ENCODE peak calls at places on chromosome 22, in six cellular contexts. K is AG10803; V is transverse colon; H is caudate nucleus; A is stimulated activated CD8-positive, alpha-beta memory T cell treated with anti-CD3 and anti-CD28 coated beads, Interleukin-15, amount 100 ng/mL, for 24 hours; C is NCI-H226. P is an unnamed sample.

GRCh38 chr22:39808087-39808486 is 85.5 kb downstream of the ENTHD1 start:
- DNase-seq in A (no peak), K (no peak), H (no peak), C (peak), V (peak), P (no peak)

GRCh38 chr22:35315141-35315854 is 15.6 kb downstream of the TOM1 start:
- DNase-seq in H (peak), K (peak), V (no peak), C (no peak), A (no peak), P (no peak)

GRCh38 chr22:28904211-28904808 is 20.9 kb downstream of the ZNRF3 start:
- DNase-seq in V (no peak), C (no peak), A (no peak), H (no peak), K (peak), P (no peak)

GRCh38 chr22:49469896-49470740 is 357.6 kb downstream of the BRD1 start:
- DNase-seq in V (no peak), H (no peak), C (no peak), K (no peak), A (no peak), P (no peak)

GRCh38 chr22:27636716-27637503 is 164.6 kb downstream of the MN1 start:
- DNase-seq in C (no peak), V (no peak), K (no peak), H (no peak), A (no peak), P (no peak)

GRCh38 chr22:46107089-46107664 is 43.1 kb upstream of the PPARA start:
- DNase-seq in H (peak), V (peak), A (no peak), K (no peak), C (no peak), P (no peak)

GRCh38 chr22:29693671-29694070 is 26.1 kb upstream of the CABP7 start:
- DNase-seq in A (no peak), V (no peak), K (no peak), H (peak), C (no peak), P (no peak)

GRCh38 chr22:21984793-21985192 is 2.2 kb upstream of the TOP3B start:
- DNase-seq in C (no peak), K (no peak), H (no peak), V (no peak), A (no peak), P (no peak)

GRCh38 chr22:39546889-39547586 is 14.5 kb upstream of the RPS19BP1 start:
- DNase-seq in A (no peak), V (no peak), C (no peak), H (no peak), K (no peak), P (no peak)

GRCh38 chr22:50059185-50059880 is 1.2 kb upstream of the TTLL8 start:
- DNase-seq in V (no peak), K (peak), H (no peak), A (no peak), C (no peak), P (no peak)

GRCh38 chr22:31346255-31346732 is at the start of gene PATZ1:
- DNase-seq in V (peak), A (no peak), C (peak), H (peak), K (peak), P (peak)

GRCh38 chr22:30943368-30943767 is 25.2 kb downstream of the MORC2 start:
- DNase-seq in V (no peak), A (no peak), H (no peak), K (no peak), C (no peak), P (no peak)

GRCh38 chr22:20316844-20317401 is 2.9 kb downstream of the DGCR6L start:
- DNase-seq in C (no peak), V (peak), H (no peak), K (no peak), A (no peak), P (no peak)

GRCh38 chr22:39472570-39473556 is 16.1 kb downstream of the MGAT3 start:
- DNase-seq in H (no peak), K (no peak), A (no peak), C (peak), V (peak), P (no peak)

GRCh38 chr22:29096736-29097669 is 24.2 kb downstream of the KREMEN1 start:
- DNase-seq in A (no peak), H (peak), V (no peak), C (no peak), K (no peak), P (peak)

GRCh38 chr22:40691532-40691931 is 12.2 kb downstream of the MCHR1 start:
- DNase-seq in H (no peak), K (no peak), V (no peak), A (no peak), C (no peak), P (no peak)

GRCh38 chr22:27705391-27706080 is 96.0 kb downstream of the MN1 start:
- DNase-seq in V (no peak), K (no peak), A (no peak), H (no peak), C (no peak), P (no peak)

GRCh38 chr22:29071261-29072045 is 1.4 kb upstream of the KREMEN1 start:
- DNase-seq in C (no peak), K (no peak), A (no peak), H (no peak), V (peak), P (no peak)

GRCh38 chr22:37019309-37020191 is at the start of the genes MPST and TST:
- DNase-seq in H (peak), K (peak), C (peak), A (peak), V (peak), P (peak)

GRCh38 chr22:46042786-46043185 is 65.8 kb upstream of the WNT7B start:
- DNase-seq in C (no peak), H (no peak), K (no peak), A (no peak), V (no peak), P (no peak)

GRCh38 chr22:50713571-50714056 is 24.4 kb upstream of the ACR start:
- DNase-seq in K (no peak), A (no peak), C (no peak), V (no peak), H (peak), P (no peak)

GRCh38 chr22:24580276-24580675 is 12.6 kb downstream of the LRRC75B start:
- DNase-seq in C (peak), K (peak), A (no peak), V (no peak), H (no peak), P (no peak)

GRCh38 chr22:40346178-40347064 is at the start of gene ADSL:
- DNase-seq in A (peak), K (peak), H (peak), C (peak), V (peak), P (peak)

GRCh38 chr22:28984482-28985158 is 77.0 kb downstream of the C22orf31 start:
- DNase-seq in C (peak), A (no peak), H (no peak), V (no peak), K (no peak), P (no peak)

GRCh38 chr22:21816787-21817496 is 50.5 kb downstream of the MAPK1 start:
- DNase-seq in V (no peak), H (no peak), C (peak), A (no peak), K (peak), P (no peak)

GRCh38 chr22:49305215-49305965 is 522.3 kb downstream of the BRD1 start:
- DNase-seq in K (no peak), C (no peak), V (peak), H (peak), A (peak), P (peak)

GRCh38 chr22:44244265-44244822 is 63.6 kb downstream of the PARVG start:
- DNase-seq in A (no peak), V (no peak), C (no peak), K (no peak), H (no peak), P (no peak)

GRCh38 chr22:17234144-17234623 is 14.9 kb upstream of the ADA2 start:
- DNase-seq in K (no peak), H (no peak), A (no peak), V (no peak), C (no peak), P (no peak)

GRCh38 chr22:40594346-40594745 is 42.2 kb downstream of the MRTFA start:
- DNase-seq in K (no peak), C (no peak), A (no peak), V (no peak), H (no peak), P (no peak)

GRCh38 chr22:37000676-37001534 is 18.3 kb downstream of the TST start:
- DNase-seq in H (no peak), K (no peak), V (no peak), A (no peak), C (no peak), P (no peak)

GRCh38 chr22:31538815-31539214 is 42.5 kb downstream of the SFI1 start:
- DNase-seq in C (no peak), H (no peak), A (no peak), V (no peak), K (no peak), P (no peak)

GRCh38 chr22:47389201-47389600 is 626.8 kb downstream of the TBC1D22A start:
- DNase-seq in C (no peak), K (no peak), A (no peak), V (no peak), H (no peak), P (no peak)

GRCh38 chr22:42039271-42039670 is 31.3 kb downstream of the NAGA start:
- DNase-seq in A (no peak), C (no peak), H (no peak), V (no peak), K (peak), P (no peak)

GRCh38 chr22:26888887-26889286 is 231.5 kb downstream of the MIAT start:
- DNase-seq in A (no peak), H (no peak), C (no peak), K (peak), V (no peak), P (no peak)

GRCh38 chr22:24871611-24872205 is 65.7 kb downstream of the SGSM1 start:
- DNase-seq in V (no peak), C (no peak), H (no peak), K (no peak), A (no peak), P (no peak)

GRCh38 chr22:49565516-49565855 is 262.2 kb downstream of the BRD1 start:
- DNase-seq in C (no peak), V (no peak), K (no peak), A (no peak), H (no peak), P (no peak)

GRCh38 chr22:23121026-23121823 is 20.6 kb downstream of the RSPH14 start:
- DNase-seq in H (no peak), A (no peak), K (peak), V (no peak), C (no peak), P (no peak)

GRCh38 chr22:46915978-46916730 is 153.7 kb downstream of the TBC1D22A start:
- DNase-seq in H (no peak), A (no peak), V (no peak), K (no peak), C (no peak), P (no peak)